ENCODE peak calls at places on chromosomes 11 and 22, in six cellular contexts. One of them, this sample, is unnamed.
A peak's percentile ranks its signal among the peaks of the same experiment; 100 is the strongest.

GRCh38 chr22:28230682-28231081 is 311.6 kb upstream of the PITPNB start:
- DNase-seq in K562: no peak
- DNase-seq in ascending aorta: no peak
- DNase-seq in psoas muscle: no peak
- DNase-seq in aorta: no peak
- DNase-seq in HCT116: no peak
- DNase-seq in this sample: no peak

GRCh38 chr11:68312117-68312779 is at the start of gene LRP5:
- DNase-seq in K562: peak; percentile 96
- DNase-seq in psoas muscle: no peak
- DNase-seq in aorta: no peak
- DNase-seq in HCT116: no peak
- DNase-seq in ascending aorta: no peak
- DNase-seq in this sample: peak; percentile 58

GRCh38 chr22:39350803-39351688 is 1.3 kb downstream of the SYNGR1 start:
- DNase-seq in aorta: no peak
- DNase-seq in psoas muscle: no peak
- DNase-seq in K562: no peak
- DNase-seq in ascending aorta: no peak
- DNase-seq in HCT116: no peak
- DNase-seq in this sample: no peak

GRCh38 chr22:26482171-26482570 is 1.4 kb downstream of the HPS4 start:
- DNase-seq in psoas muscle: no peak
- DNase-seq in ascending aorta: no peak
- DNase-seq in HCT116: no peak
- DNase-seq in K562: no peak
- DNase-seq in aorta: no peak
- DNase-seq in this sample: no peak

GRCh38 chr11:132111781-132112380 is 741.5 kb downstream of the NTM start:
- DNase-seq in psoas muscle: no peak
- DNase-seq in HCT116: no peak
- DNase-seq in ascending aorta: no peak
- DNase-seq in K562: no peak
- DNase-seq in aorta: no peak
- DNase-seq in this sample: no peak

GRCh38 chr11:8068605-8069221 is 12.3 kb upstream of the TUB start:
- DNase-seq in HCT116: no peak
- DNase-seq in aorta: no peak
- DNase-seq in psoas muscle: peak; percentile 70
- DNase-seq in ascending aorta: peak; percentile 69
- DNase-seq in K562: peak; percentile 42
- DNase-seq in this sample: peak; percentile 71

GRCh38 chr11:10908215-10908990 is 50.5 kb upstream of the ZBED5 start:
- DNase-seq in ascending aorta: no peak
- DNase-seq in HCT116: no peak
- DNase-seq in aorta: no peak
- DNase-seq in psoas muscle: no peak
- DNase-seq in K562: no peak
- DNase-seq in this sample: no peak

GRCh38 chr22:41237707-41238569 is 2.8 kb downstream of the CHADL start:
- DNase-seq in HCT116: no peak
- DNase-seq in K562: no peak
- DNase-seq in psoas muscle: peak; percentile 64
- DNase-seq in ascending aorta: peak; percentile 74
- DNase-seq in aorta: peak; percentile 86
- DNase-seq in this sample: no peak

GRCh38 chr11:64060861-64061444 is 25.2 kb downstream of the FLRT1 start:
- DNase-seq in K562: peak; percentile 95
- DNase-seq in ascending aorta: no peak
- DNase-seq in aorta: peak; percentile 87
- DNase-seq in psoas muscle: peak; percentile 60
- DNase-seq in HCT116: no peak
- DNase-seq in this sample: peak; percentile 76

GRCh38 chr11:127890026-127890611 is 697.2 kb downstream of the ETS1 start:
- DNase-seq in psoas muscle: no peak
- DNase-seq in K562: no peak
- DNase-seq in aorta: no peak
- DNase-seq in HCT116: no peak
- DNase-seq in ascending aorta: no peak
- DNase-seq in this sample: no peak

GRCh38 chr11:434496-434895 is 7.3 kb downstream of the ANO9 start:
- DNase-seq in psoas muscle: no peak
- DNase-seq in aorta: no peak
- DNase-seq in ascending aorta: no peak
- DNase-seq in HCT116: no peak
- DNase-seq in K562: no peak
- DNase-seq in this sample: no peak

GRCh38 chr11:44607324-44607962 is 42.0 kb downstream of the CD82 start:
- DNase-seq in K562: no peak
- DNase-seq in psoas muscle: no peak
- DNase-seq in ascending aorta: no peak
- DNase-seq in HCT116: no peak
- DNase-seq in aorta: no peak
- DNase-seq in this sample: no peak

GRCh38 chr22:39808087-39808486 is 85.5 kb downstream of the ENTHD1 start:
- DNase-seq in K562: no peak
- DNase-seq in aorta: no peak
- DNase-seq in ascending aorta: no peak
- DNase-seq in HCT116: peak; percentile 31
- DNase-seq in psoas muscle: no peak
- DNase-seq in this sample: peak; percentile 58

GRCh38 chr11:42526366-42526765 is 785.4 kb upstream of the API5 start:
- DNase-seq in psoas muscle: no peak
- DNase-seq in K562: no peak
- DNase-seq in HCT116: no peak
- DNase-seq in aorta: no peak
- DNase-seq in ascending aorta: no peak
- DNase-seq in this sample: no peak

GRCh38 chr22:37020192-37020479 is 594 bp downstream of the MPST start:
- DNase-seq in aorta: peak; percentile 69
- DNase-seq in ascending aorta: no peak
- DNase-seq in HCT116: peak; percentile 27
- DNase-seq in psoas muscle: no peak
- DNase-seq in K562: peak; percentile 25
- DNase-seq in this sample: peak; percentile 32

GRCh38 chr11:129237880-129238638 is 45.9 kb upstream of the ARHGAP32 start:
- DNase-seq in aorta: no peak
- DNase-seq in K562: no peak
- DNase-seq in HCT116: no peak
- DNase-seq in ascending aorta: no peak
- DNase-seq in psoas muscle: no peak
- DNase-seq in this sample: no peak

GRCh38 chr22:19629720-19630419 is 84.4 kb upstream of the SEPTIN5 start:
- DNase-seq in HCT116: peak; percentile 68
- DNase-seq in psoas muscle: peak; percentile 73
- DNase-seq in aorta: peak; percentile 89
- DNase-seq in K562: peak; percentile 100
- DNase-seq in ascending aorta: peak; percentile 80
- DNase-seq in this sample: peak; percentile 86

GRCh38 chr11:39365809-39366436 is 2093.5 kb downstream of the LRRC4C start:
- DNase-seq in HCT116: no peak
- DNase-seq in psoas muscle: no peak
- DNase-seq in K562: no peak
- DNase-seq in aorta: no peak
- DNase-seq in ascending aorta: no peak
- DNase-seq in this sample: no peak

GRCh38 chr11:20483931-20484330 is 96.4 kb downstream of the PRMT3 start:
- DNase-seq in K562: no peak
- DNase-seq in psoas muscle: no peak
- DNase-seq in ascending aorta: no peak
- DNase-seq in HCT116: no peak
- DNase-seq in aorta: no peak
- DNase-seq in this sample: no peak

GRCh38 chr22:42920101-42920820 is 63.2 kb upstream of the ARFGAP3 start:
- DNase-seq in HCT116: no peak
- DNase-seq in psoas muscle: no peak
- DNase-seq in K562: no peak
- DNase-seq in aorta: peak; percentile 61
- DNase-seq in ascending aorta: peak; percentile 84
- DNase-seq in this sample: no peak

GRCh38 chr11:68664906-68665305 is 19.4 kb upstream of the GAL start:
- DNase-seq in K562: no peak
- DNase-seq in psoas muscle: no peak
- DNase-seq in aorta: peak; percentile 64
- DNase-seq in HCT116: no peak
- DNase-seq in ascending aorta: no peak
- DNase-seq in this sample: no peak

GRCh38 chr11:91996526-91996925 is 228.1 kb upstream of the FAT3 start:
- DNase-seq in HCT116: no peak
- DNase-seq in aorta: no peak
- DNase-seq in ascending aorta: no peak
- DNase-seq in K562: no peak
- DNase-seq in psoas muscle: no peak
- DNase-seq in this sample: no peak

GRCh38 chr22:40340044-40340443 is 6.3 kb upstream of the ADSL start:
- DNase-seq in aorta: no peak
- DNase-seq in psoas muscle: no peak
- DNase-seq in HCT116: no peak
- DNase-seq in K562: no peak
- DNase-seq in ascending aorta: no peak
- DNase-seq in this sample: no peak

GRCh38 chr11:41201156-41201555 is 258.3 kb downstream of the LRRC4C start:
- DNase-seq in K562: peak; percentile 8
- DNase-seq in aorta: no peak
- DNase-seq in HCT116: no peak
- DNase-seq in psoas muscle: no peak
- DNase-seq in ascending aorta: no peak
- DNase-seq in this sample: peak; percentile 41

GRCh38 chr11:110525883-110526282 is 96.1 kb downstream of the FDX1 start:
- DNase-seq in ascending aorta: peak; percentile 72
- DNase-seq in HCT116: no peak
- DNase-seq in aorta: no peak
- DNase-seq in psoas muscle: peak; percentile 70
- DNase-seq in K562: peak; percentile 1
- DNase-seq in this sample: no peak

GRCh38 chr11:82183346-82183745 is 550.3 kb downstream of the FAM181B start:
- DNase-seq in HCT116: no peak
- DNase-seq in psoas muscle: no peak
- DNase-seq in aorta: no peak
- DNase-seq in K562: no peak
- DNase-seq in ascending aorta: no peak
- DNase-seq in this sample: no peak

GRCh38 chr11:70662691-70663098 is 264.4 kb downstream of the CTTN start:
- DNase-seq in K562: no peak
- DNase-seq in aorta: no peak
- DNase-seq in HCT116: no peak
- DNase-seq in psoas muscle: no peak
- DNase-seq in ascending aorta: no peak
- DNase-seq in this sample: peak; percentile 32

GRCh38 chr11:70225629-70226582 is 22.8 kb downstream of the FADD start:
- DNase-seq in HCT116: no peak
- DNase-seq in K562: no peak
- DNase-seq in psoas muscle: peak; percentile 49
- DNase-seq in aorta: no peak
- DNase-seq in ascending aorta: no peak
- DNase-seq in this sample: peak; percentile 46

GRCh38 chr11:47573321-47573720 is 5.4 kb downstream of the KBTBD4 start:
- DNase-seq in aorta: peak; percentile 17
- DNase-seq in psoas muscle: no peak
- DNase-seq in ascending aorta: no peak
- DNase-seq in HCT116: no peak
- DNase-seq in K562: peak; percentile 10
- DNase-seq in this sample: no peak

GRCh38 chr11:28704801-28705200 is 596.6 kb downstream of the METTL15 start:
- DNase-seq in aorta: no peak
- DNase-seq in HCT116: no peak
- DNase-seq in psoas muscle: no peak
- DNase-seq in ascending aorta: no peak
- DNase-seq in K562: no peak
- DNase-seq in this sample: no peak

GRCh38 chr11:125114518-125114917 is 3.1 kb upstream of the TMEM218 start:
- DNase-seq in K562: no peak
- DNase-seq in psoas muscle: no peak
- DNase-seq in HCT116: peak; percentile 34
- DNase-seq in aorta: no peak
- DNase-seq in ascending aorta: no peak
- DNase-seq in this sample: peak; percentile 47

GRCh38 chr22:29703595-29704195 is 16.1 kb upstream of the CABP7 start:
- DNase-seq in HCT116: no peak
- DNase-seq in K562: no peak
- DNase-seq in ascending aorta: no peak
- DNase-seq in aorta: no peak
- DNase-seq in psoas muscle: no peak
- DNase-seq in this sample: no peak
- H3K4me3 ChIP-seq in HCT116: no peak overlapping the region
- H3K4me3 ChIP-seq in K562: no peak overlapping the region
- H3K4me3 ChIP-seq in ascending aorta: no peak overlapping the region
- H3K4me3 ChIP-seq in aorta: no peak overlapping the region
- H3K4me3 ChIP-seq in psoas muscle: no peak overlapping the region
- H3K4me3 ChIP-seq in this sample: no peak overlapping the region

DNA sequence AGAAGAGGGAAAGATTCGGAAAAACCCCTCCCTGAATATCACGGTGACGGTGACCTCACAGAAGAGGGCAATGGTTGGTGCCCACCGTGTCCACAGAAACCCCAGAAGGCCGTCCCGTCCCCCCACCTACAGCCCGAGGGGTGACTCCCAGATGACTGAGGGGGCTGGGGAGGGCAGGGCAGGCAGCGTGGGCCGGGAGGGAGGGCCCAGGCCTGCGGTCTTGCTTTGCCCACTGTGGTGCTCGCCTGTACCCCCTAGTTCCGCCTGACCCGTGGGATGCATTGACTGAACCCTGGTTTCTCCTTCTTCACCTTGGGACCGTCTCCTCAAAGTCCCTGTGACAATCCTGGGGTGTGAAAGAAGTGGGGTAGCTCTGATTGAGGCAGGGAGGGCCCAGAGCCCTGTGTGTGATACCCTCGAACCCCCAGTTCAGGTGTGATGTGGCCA is 526.7 kb downstream of the BRD1 start:
- DNase-seq in K562: no peak
- DNase-seq in HCT116: no peak
- DNase-seq in ascending aorta: peak; percentile 49
- DNase-seq in aorta: peak; percentile 33
- DNase-seq in psoas muscle: no peak
- DNase-seq in this sample: no peak
- H3K9me3 ChIP-seq in K562: no peaks in the 10 kb centered on the region
- H3K9me3 ChIP-seq in HCT116: no peaks in the 10 kb centered on the region
- H3K9me3 ChIP-seq in ascending aorta: no peaks in the 10 kb centered on the region
- H3K9me3 ChIP-seq in aorta: no peaks in the 10 kb centered on the region
- H3K9me3 ChIP-seq in psoas muscle: no peaks in the 10 kb centered on the region
- H3K9me3 ChIP-seq in this sample: peaks cover 8% of the 10 kb centered on the region

DNA sequence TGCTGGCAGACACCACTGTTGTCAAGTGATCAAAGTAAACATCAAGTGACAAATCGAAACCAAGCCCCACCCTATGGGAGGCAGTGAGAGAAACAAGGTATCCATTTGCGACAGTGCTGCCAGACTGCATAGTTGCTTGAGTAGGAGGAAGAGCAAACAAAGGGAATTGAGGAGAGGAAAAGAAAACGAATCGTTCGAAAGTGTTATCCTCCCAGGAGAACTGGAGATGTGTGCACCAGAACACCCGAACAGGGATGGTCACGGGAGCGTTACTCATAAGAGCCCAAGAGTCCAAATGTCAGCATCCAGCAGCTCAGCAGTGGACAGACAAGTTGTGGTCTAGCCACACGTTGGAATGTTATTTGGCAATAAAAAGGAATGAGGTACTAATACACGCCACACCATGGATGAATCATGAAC is 58.4 kb upstream of the NUP50 start:
- DNase-seq in aorta: no peak
- DNase-seq in HCT116: no peak
- DNase-seq in psoas muscle: no peak
- DNase-seq in ascending aorta: no peak
- DNase-seq in K562: no peak
- DNase-seq in this sample: no peak
- H3K4me3 ChIP-seq in aorta: no peak overlapping the region
- H3K4me3 ChIP-seq in HCT116: peak overlapping the region; percentile 21
- H3K4me3 ChIP-seq in psoas muscle: no peak overlapping the region
- H3K4me3 ChIP-seq in ascending aorta: no peak overlapping the region
- H3K4me3 ChIP-seq in K562: no peak overlapping the region
- H3K4me3 ChIP-seq in this sample: no peak overlapping the region

GRCh38 chr22:48742191-48742555 is 1085.5 kb downstream of the BRD1 start:
- DNase-seq in psoas muscle: no peak
- DNase-seq in aorta: peak; percentile 63
- DNase-seq in ascending aorta: no peak
- DNase-seq in K562: no peak
- DNase-seq in HCT116: no peak
- DNase-seq in this sample: no peak
- H3K9me3 ChIP-seq in psoas muscle: no peaks in the 10 kb centered on the region
- H3K9me3 ChIP-seq in aorta: peaks cover 2% of the 10 kb centered on the region
- H3K9me3 ChIP-seq in ascending aorta: no peaks in the 10 kb centered on the region
- H3K9me3 ChIP-seq in K562: no peaks in the 10 kb centered on the region
- H3K9me3 ChIP-seq in HCT116: no peaks in the 10 kb centered on the region
- H3K9me3 ChIP-seq in this sample: peaks cover 15% of the 10 kb centered on the region